ENCODE peak calls at places on chromosomes 12 and 14, in four cellular contexts. V is AG04450, K is PC-9, B is RWPE1. P is an unnamed sample.
A peak's percentile ranks its signal among the peaks of the same experiment; 100 is the strongest.

GRCh38 chr14:52020315-52020714 is 31.0 kb downstream of the RTRAF start:
- DNase-seq in B (no peak), K (no peak), V (no peak), P (no peak)

GRCh38 chr12:39892146-39892545 is 213.7 kb downstream of the SLC2A13 start:
- DNase-seq in B (no peak), K (no peak), V (no peak), P (no peak)

GRCh38 chr14:98172243-98172778 is 1099.7 kb downstream of the BCL11B start:
- DNase-seq in K (no peak), B (no peak), V (no peak), P (no peak)

GRCh38 chr12:68959457-68960161 is 26.6 kb upstream of the CPM start:
- DNase-seq in V (no peak), K (no peak), B (no peak), P (no peak)

GRCh38 chr12:126248871-126249403 is 1183.7 kb downstream of the AACS start:
- DNase-seq in K (no peak), V (no peak), B (no peak), P (no peak)

GRCh38 chr12:123655420-123655819 is 15.5 kb upstream of the TCTN2 start:
- DNase-seq in K (no peak), B (no peak), V (no peak), P (no peak)

GRCh38 chr12:48925218-48925871 is at the start of gene FKBP11:
- DNase-seq in B (peak; percentile 41), K (peak; percentile 20), V (no peak), P (no peak)

GRCh38 chr12:32901553-32901952 is 5.0 kb upstream of the PKP2 start:
- DNase-seq in B (peak; percentile 59), V (no peak), K (no peak), P (no peak)

GRCh38 chr14:68520637-68521556 is 272.0 kb downstream of the ZFP36L1 start:
- DNase-seq in B (peak; percentile 94), K (peak; percentile 86), V (no peak), P (no peak)

GRCh38 chr14:103519043-103519836 is 3.4 kb downstream of the CKB start:
- DNase-seq in K (no peak), V (no peak), B (peak; percentile 59), P (no peak)

GRCh38 chr12:21989819-21990412 is 48.7 kb upstream of the ABCC9 start:
- DNase-seq in V (no peak), B (peak; percentile 3), K (no peak), P (no peak)

GRCh38 chr12:27824126-27824842 is 44.2 kb upstream of the MANSC4 start:
- DNase-seq in B (no peak), V (no peak), K (no peak), P (no peak)

GRCh38 chr14:95348395-95349080 is 28.8 kb upstream of the CLMN start:
- DNase-seq in V (no peak), K (no peak), B (no peak), P (no peak)

GRCh38 chr14:26655128-26655527 is 57.3 kb upstream of the NOVA1 start:
- DNase-seq in K (no peak), V (no peak), B (no peak), P (no peak)

DNA sequence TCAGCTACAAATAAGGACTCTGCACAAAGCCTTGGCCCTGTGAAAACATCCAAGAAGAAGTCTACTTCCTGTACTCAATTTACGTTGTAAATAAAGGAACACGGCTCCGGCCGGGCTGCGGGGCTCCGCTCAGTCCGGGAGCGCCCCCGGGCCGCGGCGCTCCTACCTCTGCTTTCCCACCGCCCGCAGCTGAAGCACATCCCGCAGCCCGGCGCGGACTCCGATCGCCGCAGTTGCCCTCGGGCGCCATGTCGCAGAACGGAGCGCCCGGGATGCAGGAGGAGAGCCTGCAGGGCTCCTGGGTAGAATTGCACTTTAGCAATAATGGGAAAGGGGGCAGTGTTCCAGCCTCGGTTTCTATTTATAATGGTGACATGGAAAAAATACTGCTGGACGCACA is 502.3 kb upstream of the FOXG1 start:
- DNase-seq in K (no peak), V (no peak), B (no peak), P (no peak)
- TF ChIP-seq CTCF in K (no peak), V (no peak), B (no peak), P (no peak)

GRCh38 chr12:12400793-12401192 is 43.9 kb downstream of the BORCS5 start:
- DNase-seq in B (no peak), K (no peak), V (no peak), P (no peak)

GRCh38 chr12:12399906-12400305 is 43.0 kb downstream of the BORCS5 start:
- DNase-seq in K (no peak), V (no peak), B (no peak), P (no peak)

GRCh38 chr12:12398026-12398859 is 41.4 kb downstream of the BORCS5 start:
- DNase-seq in V (peak; percentile 89), B (peak; percentile 88), K (peak; percentile 35), P (peak; percentile 87)

GRCh38 chr12:12397184-12397583 is 40.3 kb downstream of the BORCS5 start:
- DNase-seq in V (no peak), K (no peak), B (no peak), P (no peak)

GRCh38 chr12:12399161-12399560 is 42.3 kb downstream of the BORCS5 start:
- DNase-seq in K (no peak), B (no peak), V (no peak), P (no peak)
- H3K27ac ChIP-seq in K (peak overlapping the region; percentile 51), B (no peak overlapping the region), V (peak overlapping the region; percentile 88), P (no peak overlapping the region)

DNA sequence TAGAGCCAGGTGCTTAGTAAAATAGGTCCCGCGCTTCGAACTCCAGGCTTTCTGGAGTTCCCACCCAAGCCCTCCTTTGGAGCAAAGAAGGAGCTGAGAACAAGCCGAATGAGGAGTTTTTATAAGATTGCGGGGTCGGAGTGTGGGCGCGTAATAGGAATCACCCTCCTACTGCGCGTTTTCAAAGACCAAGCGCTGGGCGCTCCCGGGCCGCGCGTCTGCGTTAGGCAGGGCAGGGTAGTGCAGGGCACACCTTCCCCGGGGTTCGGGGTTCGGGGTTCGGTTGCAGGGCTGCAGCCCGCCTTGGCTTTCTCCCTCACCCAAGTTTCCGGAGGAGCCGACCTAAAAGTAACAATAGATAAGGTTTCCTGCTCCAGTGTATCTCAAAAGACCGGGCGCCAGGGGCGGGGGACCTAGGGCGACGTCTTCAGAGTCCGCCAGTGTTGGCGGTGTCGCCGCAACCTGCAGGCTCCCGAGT is 3.6 kb downstream of the SSTR1 start:
- DNase-seq in B (no peak), V (no peak), K (no peak), P (no peak)
- TF ChIP-seq CTCF in B (no peak), V (no peak), K (no peak), P (no peak)

GRCh38 chr12:51958542-51958941 is 7.0 kb downstream of the ACVR1B start:
- DNase-seq in V (no peak), B (no peak), K (no peak), P (no peak)

GRCh38 chr12:51960488-51960887 is 9.0 kb downstream of the ACVR1B start:
- DNase-seq in K (no peak), B (no peak), V (no peak), P (no peak)

GRCh38 chr12:51960890-51961289 is 9.4 kb downstream of the ACVR1B start:
- DNase-seq in K (no peak), B (no peak), V (no peak), P (no peak)

GRCh38 chr12:51959211-51959610 is 7.7 kb downstream of the ACVR1B start:
- DNase-seq in K (no peak), B (no peak), V (no peak), P (no peak)

DNA sequence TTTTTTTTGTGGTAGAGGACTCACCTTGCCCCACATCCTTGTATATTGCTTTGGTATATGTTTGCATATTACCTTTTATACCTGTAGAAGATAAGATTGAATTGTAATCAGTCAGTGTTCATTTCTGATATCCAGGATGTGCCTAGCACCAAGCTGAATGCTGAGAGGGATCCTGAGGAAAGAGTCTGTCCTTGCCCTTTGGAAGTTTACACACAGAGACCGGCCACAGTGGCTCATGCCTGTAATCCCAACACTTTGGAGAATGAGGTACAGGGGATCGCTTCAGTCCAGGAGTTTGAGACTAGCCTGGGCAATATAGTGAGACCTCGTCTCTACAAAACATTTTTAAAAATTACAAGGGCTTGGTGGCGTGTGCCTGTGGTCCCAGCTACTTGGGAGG is 8.4 kb downstream of the ACVR1B start:
- DNase-seq in V (no peak), B (no peak), K (no peak), P (no peak)
- H3K27ac ChIP-seq in V (no peak overlapping the region), B (no peak overlapping the region), K (no peak overlapping the region), P (no peak overlapping the region)

DNA sequence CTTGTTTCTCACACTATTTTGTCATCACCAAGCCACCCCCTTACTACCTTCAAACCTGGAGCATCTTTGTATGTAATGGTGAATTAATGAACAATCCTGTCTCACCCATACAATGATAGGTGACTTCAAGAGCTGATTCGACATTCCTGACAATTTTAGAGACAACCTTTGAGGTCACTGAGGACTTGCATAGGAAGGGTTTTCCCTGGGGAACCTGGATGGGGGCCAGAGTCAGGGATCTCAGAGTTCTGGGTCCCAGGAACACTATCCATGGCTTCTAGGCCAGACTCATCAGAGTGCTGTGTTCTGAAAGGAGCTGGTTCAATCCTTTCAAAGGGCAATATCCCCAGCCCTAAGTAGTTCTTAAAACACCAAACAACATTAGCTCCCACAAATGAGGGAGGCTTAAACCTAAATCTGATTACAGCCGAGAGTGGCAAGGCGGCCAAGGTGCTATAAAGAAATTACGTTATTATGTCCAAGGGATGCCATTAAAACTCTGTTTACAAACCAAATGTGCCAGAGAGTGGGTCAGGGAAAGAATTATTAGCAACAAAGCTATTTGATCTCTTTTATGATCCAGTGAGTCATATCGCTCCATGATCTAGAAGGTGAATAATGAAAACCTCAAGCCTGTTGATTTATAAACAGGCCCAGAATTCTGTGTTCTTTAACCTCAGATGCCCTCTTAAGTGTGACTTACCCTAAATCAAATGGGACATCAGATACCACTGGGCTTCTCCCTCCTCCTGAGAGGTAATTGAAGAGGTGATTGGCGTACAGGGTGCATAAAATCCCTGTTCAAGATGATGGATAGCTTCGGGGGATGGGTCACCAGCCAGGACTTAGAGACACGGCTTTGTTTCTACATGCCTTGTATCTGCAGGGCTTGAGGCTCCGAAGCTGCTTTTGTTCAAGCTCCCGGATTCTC is 230.2 kb upstream of the TBX3 start:
- DNase-seq in V (no peak), B (peak; percentile 80), K (no peak), P (peak; percentile 41)
- TF ChIP-seq CTCF in V (no peak), B (no peak), K (no peak), P (no peak)

P was measured in Panc1.